ENCODE peak calls at places on chromosomes 3 and 15, in nine cellular contexts. P is lower leg skin; F is anterior cingulate cortex; H is CD4-positive, alpha-beta T cell; Y is adrenal gland; R is activated T-cell treated with anti-CD3 and anti-CD28 coated beads, Interleukin-2, amount 50 U/mL, for 72 hours; E is amniotic stem cell; D is naive thymus-derived CD8-positive, alpha-beta T cell; N is T1000. S is an unnamed sample.
A peak's percentile ranks its signal among the peaks of the same experiment; 100 is the strongest.

GRCh38 chr15:30999729-31000128 is 8.3 kb upstream of the MTMR10 start:
- DNase-seq in N (no peak), H (no peak), P (no peak), D (no peak), Y (no peak), F (no peak), R (no peak), E (no peak), S (no peak)

GRCh38 chr15:50906954-50907865 is 1.3 kb upstream of the AP4E1 start:
- DNase-seq in Y (no peak), P (no peak), H (peak; percentile 59), R (peak; percentile 80), N (no peak), E (no peak), F (no peak), D (peak; percentile 77), S (no peak)

GRCh38 chr3:82567029-82567600 is 805.7 kb upstream of the GBE1 start:
- DNase-seq in Y (no peak), R (no peak), F (no peak), D (no peak), H (no peak), E (no peak), P (no peak), N (no peak), S (no peak)

GRCh38 chr3:14323401-14324223 is 78.8 kb upstream of the SLC6A6 start:
- DNase-seq in H (no peak), F (no peak), P (no peak), E (no peak), N (no peak), Y (peak; percentile 43), R (no peak), D (no peak), S (no peak)

GRCh38 chr15:38912067-38912466 is 347.5 kb upstream of the RASGRP1 start:
- DNase-seq in P (no peak), N (no peak), H (no peak), R (no peak), F (no peak), D (no peak), E (no peak), Y (no peak), S (no peak)

GRCh38 chr15:39156636-39157255 is 424.1 kb upstream of the THBS1 start:
- DNase-seq in F (no peak), Y (no peak), N (no peak), P (no peak), D (no peak), R (no peak), H (no peak), E (no peak), S (peak; percentile 19)

GRCh38 chr15:89413877-89414276 is 79.3 kb upstream of the POLG start:
- DNase-seq in R (no peak), N (no peak), D (no peak), F (no peak), E (no peak), P (no peak), H (no peak), Y (no peak), S (no peak)

GRCh38 chr3:112093180-112093522 is 7.0 kb downstream of the C3orf52 start:
- DNase-seq in P (no peak), D (no peak), F (no peak), H (no peak), N (no peak), E (no peak), R (no peak), Y (no peak), S (no peak)

GRCh38 chr3:126543457-126544090 is 15.2 kb downstream of the C3orf22 start:
- DNase-seq in R (no peak), E (no peak), H (no peak), N (no peak), F (no peak), P (no peak), D (no peak), Y (peak; percentile 18), S (no peak)

GRCh38 chr3:151109401-151109800 is 23.9 kb downstream of the MED12L start:
- DNase-seq in D (no peak), R (no peak), N (no peak), H (no peak), F (no peak), P (no peak), Y (no peak), E (no peak), S (no peak)

GRCh38 chr3:4097801-4098200 is 205.4 kb upstream of the SETMAR start:
- DNase-seq in D (no peak), N (no peak), P (no peak), R (no peak), E (no peak), H (no peak), Y (no peak), F (no peak), S (no peak)

GRCh38 chr3:10463191-10464067 is 42.0 kb downstream of the ATP2B2 start:
- DNase-seq in H (no peak), P (no peak), Y (no peak), N (no peak), E (no peak), F (no peak), D (no peak), R (no peak), S (no peak)

GRCh38 chr3:194082596-194083220 is 53.2 kb upstream of the HES1 start:
- DNase-seq in F (no peak), E (no peak), D (no peak), Y (peak; percentile 49), P (no peak), R (no peak), N (no peak), H (no peak), S (no peak)

GRCh38 chr15:101597360-101597928 is 54.7 kb downstream of the TM2D3 start:
- DNase-seq in F (no peak), P (no peak), H (no peak), R (no peak), E (no peak), Y (no peak), D (no peak), N (no peak), S (no peak)

GRCh38 chr3:70156808-70157207 is 155.6 kb downstream of the MDFIC2 start:
- DNase-seq in N (no peak), E (no peak), D (no peak), R (no peak), Y (no peak), F (no peak), H (no peak), P (no peak), S (no peak)

GRCh38 chr15:69662668-69663000 is 210.0 kb downstream of the RPLP1 start:
- DNase-seq in H (no peak), E (no peak), P (no peak), N (no peak), D (no peak), F (no peak), R (no peak), Y (no peak), S (no peak)

GRCh38 chr3:141217389-141217788 is 14.2 kb upstream of the PXYLP1 start:
- DNase-seq in P (no peak), F (no peak), R (no peak), H (no peak), N (no peak), E (no peak), D (no peak), Y (no peak), S (no peak)

GRCh38 chr3:155753038-155753647 is 8.3 kb upstream of the PLCH1 start:
- DNase-seq in H (no peak), Y (no peak), P (no peak), E (peak; percentile 26), F (no peak), D (no peak), R (no peak), N (no peak), S (no peak)

GRCh38 chr3:40317061-40317676 is 7.7 kb downstream of the EIF1B start:
- DNase-seq in Y (peak; percentile 50), N (peak; percentile 6), E (peak; percentile 65), R (peak; percentile 48), H (no peak), P (peak; percentile 36), D (peak; percentile 18), F (peak; percentile 13), S (no peak)

GRCh38 chr15:75058127-75058905 is 34.9 kb downstream of the PPCDC start:
- DNase-seq in Y (peak; percentile 11), E (no peak), F (no peak), R (no peak), N (no peak), D (no peak), H (no peak), P (no peak), S (no peak)